ENCODE peak calls at places on chromosomes 6 and 20, in six cellular contexts. I is brain microvascular endothelial cell; G is SK-N-SH; P is ovary; R is tibial artery; L is CD4-positive, CD25-positive, alpha-beta regulatory T cell. C is an unnamed sample.

GRCh38 chr6:38588631-38589366 is 50.9 kb downstream of the BTBD9 start:
- DNase-seq in I (no peak), G (no peak), P (no peak), R (no peak), L (no peak), C (no peak)

GRCh38 chr6:156948807-156949206 is 171.6 kb downstream of the ARID1B start:
- DNase-seq in I (peak), G (no peak), P (no peak), R (no peak), L (no peak), C (no peak)

GRCh38 chr6:64520050-64520449 is 884.4 kb downstream of the PHF3 start:
- DNase-seq in I (peak), G (no peak), P (no peak), R (no peak), L (no peak), C (no peak)

GRCh38 chr20:46631212-46631869 is 19.9 kb downstream of the SLC13A3 start:
- DNase-seq in I (peak), G (no peak), P (no peak), R (no peak), L (no peak), C (no peak)

GRCh38 chr20:45308078-45308778 is at the start of gene MATN4:
- DNase-seq in I (no peak), G (no peak), P (no peak), R (no peak), L (no peak), C (peak)

GRCh38 chr20:47273591-47274235 is 82.8 kb downstream of the ZMYND8 start:
- DNase-seq in I (no peak), G (no peak), P (no peak), R (no peak), L (no peak), C (no peak)

GRCh38 chr20:63095718-63096654 is 89.2 kb upstream of the BHLHE23 start:
- DNase-seq in I (no peak), G (no peak), P (peak), R (no peak), L (no peak), C (no peak)

GRCh38 chr6:75524322-75524972 is 30.8 kb upstream of the FILIP1 start:
- DNase-seq in I (peak), G (no peak), P (no peak), R (no peak), L (no peak), C (no peak)

GRCh38 chr6:41735427-41736206 is at the start of gene TFEB:
- DNase-seq in I (peak), G (peak), P (peak), R (peak), L (peak), C (peak)

GRCh38 chr20:46221271-46221670 is 87.0 kb downstream of the CDH22 start:
- DNase-seq in I (no peak), G (no peak), P (no peak), R (no peak), L (no peak), C (no peak)

GRCh38 chr6:127100510-127101140 is 17.8 kb upstream of the RSPO3 start:
- DNase-seq in I (no peak), G (no peak), P (no peak), R (no peak), L (no peak), C (no peak)

GRCh38 chr20:41279546-41280225 is 37.8 kb downstream of the ZHX3 start:
- DNase-seq in I (no peak), G (no peak), P (no peak), R (no peak), L (no peak), C (no peak)

GRCh38 chr6:138539882-138540281 is 40.6 kb upstream of the NHSL1 start:
- DNase-seq in I (no peak), G (no peak), P (no peak), R (no peak), L (no peak), C (no peak)

GRCh38 chr6:7615611-7616383 is 25.8 kb downstream of the SNRNP48 start:
- DNase-seq in I (peak), G (peak), P (peak), R (no peak), L (peak), C (no peak)

GRCh38 chr6:5626727-5627426 is 365.6 kb downstream of the FARS2 start:
- DNase-seq in I (no peak), G (no peak), P (no peak), R (no peak), L (peak), C (no peak)

GRCh38 chr20:49372095-49372734 is 94.4 kb upstream of the ZNFX1 start:
- DNase-seq in I (no peak), G (no peak), P (no peak), R (no peak), L (no peak), C (no peak)

GRCh38 chr6:100126682-100127484 is 132.9 kb upstream of the MCHR2 start:
- DNase-seq in I (no peak), G (no peak), P (no peak), R (no peak), L (no peak), C (no peak)

GRCh38 chr20:47228654-47229053 is 127.8 kb downstream of the ZMYND8 start:
- DNase-seq in I (no peak), G (no peak), P (no peak), R (no peak), L (no peak), C (no peak)

GRCh38 chr6:161038229-161039003 is 46.8 kb downstream of the MAP3K4 start:
- DNase-seq in I (peak), G (no peak), P (peak), R (no peak), L (no peak), C (no peak)

GRCh38 chr20:41345729-41346067 is 5.1 kb downstream of the LPIN3 start:
- DNase-seq in I (no peak), G (no peak), P (no peak), R (no peak), L (no peak), C (no peak)

GRCh38 chr6:158008894-158009891 is 27.5 kb downstream of the SYNJ2 start:
- DNase-seq in I (no peak), G (peak), P (peak), R (peak), L (peak), C (no peak)
- H3K4me3 ChIP-seq in I (no peak), G (no peak), P (no peak), R (no peak), L (peak), C (no peak)

DNA sequence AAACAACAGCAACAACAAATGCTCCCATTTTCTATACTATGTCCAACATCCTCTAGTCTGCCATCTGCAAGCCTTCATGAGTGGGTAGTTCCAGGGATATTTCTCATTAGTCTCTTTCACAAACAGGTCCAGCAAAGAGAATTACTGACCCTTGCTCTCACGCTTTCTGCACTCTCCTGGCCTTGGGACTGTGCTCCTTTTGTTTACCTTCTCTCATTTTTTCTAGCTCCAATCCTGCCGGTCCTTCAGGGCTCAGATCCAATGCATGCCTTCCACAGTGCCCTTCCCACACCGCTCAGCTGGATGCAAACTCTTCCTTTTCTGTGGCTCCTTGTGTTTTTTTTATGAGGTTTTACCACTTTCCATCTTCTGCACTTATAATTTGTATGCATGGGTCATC is 47.2 kb downstream of the ADTRP start:
- DNase-seq in I (no peak), G (no peak), P (no peak), R (no peak), L (no peak), C (peak)
- H3K27ac ChIP-seq in I (peak), G (no peak), P (no peak), R (peak), L (no peak), C (no peak)

DNA sequence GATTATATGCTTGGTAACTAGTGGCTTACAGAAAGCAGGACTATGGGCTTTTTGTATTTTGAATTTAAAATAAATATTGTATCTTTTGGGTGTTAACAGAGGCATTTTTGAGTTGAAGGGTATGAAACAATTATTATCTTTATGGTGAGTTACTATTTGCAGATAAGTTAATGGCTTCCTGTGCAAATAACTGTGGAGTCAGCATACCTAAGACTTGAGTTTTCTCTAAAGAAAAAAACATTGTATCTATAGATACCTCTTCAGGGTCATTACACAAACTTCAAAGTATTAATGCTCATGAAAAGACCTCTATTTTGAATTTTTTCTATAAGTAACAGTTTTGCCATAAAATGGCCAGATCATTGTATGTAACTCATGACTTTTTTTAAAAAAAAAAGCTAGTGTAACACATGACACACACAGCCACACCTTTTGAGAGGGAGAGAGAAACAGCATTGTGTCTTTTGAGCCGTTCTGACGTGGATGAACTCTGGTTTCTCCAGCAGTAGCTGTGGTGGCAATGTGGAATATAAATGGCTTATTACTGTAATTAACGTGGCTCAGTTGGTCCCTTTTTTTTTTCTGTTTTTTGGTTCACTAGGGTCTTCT is 36.3 kb downstream of the PLEKHG1 start:
- DNase-seq in I (no peak), G (no peak), P (no peak), R (no peak), L (no peak), C (no peak)
- H3K4me3 ChIP-seq in I (no peak), G (no peak), P (no peak), R (no peak), L (peak), C (no peak)

DNA sequence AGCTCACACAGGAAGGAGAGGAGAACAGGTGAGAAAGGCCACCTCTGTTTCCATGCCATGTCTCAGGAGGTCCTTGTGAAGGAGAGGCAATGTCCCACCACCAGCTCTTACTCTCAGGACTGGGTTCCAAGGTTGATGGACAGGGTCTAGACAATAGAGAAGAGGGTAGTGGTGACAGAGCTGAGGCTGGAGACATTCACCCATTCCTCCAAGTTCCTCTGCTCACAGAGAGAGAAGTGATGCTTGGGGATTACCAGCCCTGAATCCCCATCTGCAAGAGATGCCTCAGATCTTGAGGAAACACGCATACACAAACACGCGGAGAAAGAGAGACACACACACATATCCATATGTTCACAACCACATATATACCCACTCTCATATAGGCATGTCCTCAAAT is 15.2 kb upstream of the CD83 start:
- DNase-seq in I (no peak), G (no peak), P (no peak), R (no peak), L (no peak), C (no peak)
- H3K27ac ChIP-seq in I (no peak), G (no peak), P (no peak), R (no peak), L (no peak), C (no peak)

GRCh38 chr20:15792855-15793254 is 780.4 kb downstream of the KIF16B start:
- DNase-seq in I (no peak), G (no peak), P (no peak), R (no peak), L (no peak), C (no peak)

GRCh38 chr20:15784020-15784419 is 789.2 kb downstream of the KIF16B start:
- DNase-seq in I (no peak), G (no peak), P (no peak), R (no peak), L (no peak), C (no peak)

GRCh38 chr20:15789083-15789482 is 784.2 kb downstream of the KIF16B start:
- DNase-seq in I (no peak), G (no peak), P (no peak), R (no peak), L (no peak), C (no peak)
- H3K4me3 ChIP-seq in I (no peak), G (no peak), P (no peak), R (no peak), L (no peak), C (no peak)

GRCh38 chr6:101740631-101741030 is 347.1 kb downstream of the GRIK2 start:
- DNase-seq in I (no peak), G (no peak), P (no peak), R (no peak), L (no peak), C (no peak)
- H3K27ac ChIP-seq in I (no peak), G (no peak), P (no peak), R (no peak), L (no peak), C (no peak)

GRCh38 chr20:50693001-50693400 is 1.7 kb upstream of the RIPOR3 start:
- DNase-seq in I (no peak), G (no peak), P (no peak), R (no peak), L (no peak), C (no peak)

GRCh38 chr20:50690979-50691584 is at the start of gene RIPOR3:
- DNase-seq in I (no peak), G (peak), P (peak), R (peak), L (no peak), C (peak)

GRCh38 chr20:50692553-50692933 is 1.2 kb upstream of the RIPOR3 start:
- DNase-seq in I (no peak), G (no peak), P (no peak), R (no peak), L (no peak), C (no peak)

GRCh38 chr20:50690562-50690978 is 772 bp downstream of the RIPOR3 start:
- DNase-seq in I (no peak), G (no peak), P (no peak), R (no peak), L (no peak), C (no peak)

DNA sequence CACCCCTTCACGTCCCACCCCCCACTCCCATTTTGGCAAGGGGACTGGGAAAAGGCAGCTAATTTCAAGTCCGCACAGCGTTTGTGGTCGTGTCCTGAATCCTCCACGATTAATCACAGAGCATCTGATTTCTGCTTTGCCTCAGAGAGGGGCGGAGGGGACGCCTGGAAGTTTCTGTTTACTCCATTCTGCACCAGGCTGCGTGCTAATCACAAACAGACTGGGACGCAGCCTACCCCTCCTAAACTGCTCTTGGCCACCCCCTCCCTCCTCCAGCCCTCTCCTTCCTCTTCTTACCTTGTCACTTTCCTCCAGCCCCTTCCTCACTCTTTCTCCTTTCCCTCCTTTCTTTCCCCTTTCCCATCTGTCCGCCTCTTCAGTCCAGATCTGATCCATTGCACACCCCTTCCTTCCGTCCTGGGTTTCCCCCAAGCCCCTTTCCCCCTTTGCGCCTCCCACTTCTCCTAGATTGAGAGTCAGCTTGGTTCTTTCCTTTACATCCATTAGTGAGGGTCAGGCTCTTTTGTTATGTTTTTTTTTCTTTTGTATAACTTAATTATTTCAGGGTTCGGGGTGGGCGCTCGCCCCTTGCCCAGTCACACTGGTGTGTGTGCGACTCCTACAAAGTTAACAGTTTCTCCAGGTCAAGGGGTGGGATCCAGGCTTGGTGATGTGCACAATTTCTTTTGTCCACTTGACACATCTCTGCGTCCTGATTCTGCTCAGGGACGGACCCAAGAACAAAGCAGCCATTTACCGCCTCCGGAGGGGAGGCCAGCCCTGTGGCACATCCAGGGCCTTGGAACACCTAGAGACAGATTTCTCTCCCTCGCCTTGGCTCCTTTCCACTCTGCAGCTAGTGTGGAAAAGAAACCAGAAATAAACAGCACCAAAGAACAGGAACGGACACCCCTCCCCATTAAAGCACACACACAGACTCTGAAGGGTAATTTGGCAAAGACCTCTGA is 527 bp upstream of the RIPOR3 start:
- DNase-seq in I (peak), G (peak), P (no peak), R (peak), L (no peak), C (no peak)
- H3K4me3 ChIP-seq in I (peak), G (peak), P (peak), R (peak), L (no peak), C (peak)

GRCh38 chr20:8909596-8909995 is 159.3 kb upstream of the PLCB4 start:
- DNase-seq in I (no peak), G (no peak), P (no peak), R (no peak), L (no peak), C (no peak)

GRCh38 chr20:8918145-8918544 is 150.7 kb upstream of the PLCB4 start:
- DNase-seq in I (no peak), G (no peak), P (no peak), R (no peak), L (no peak), C (no peak)

GRCh38 chr20:8913452-8913851 is 155.4 kb upstream of the PLCB4 start:
- DNase-seq in I (no peak), G (no peak), P (no peak), R (no peak), L (no peak), C (no peak)

GRCh38 chr20:8914421-8914820 is 154.5 kb upstream of the PLCB4 start:
- DNase-seq in I (no peak), G (no peak), P (no peak), R (no peak), L (no peak), C (no peak)

DNA sequence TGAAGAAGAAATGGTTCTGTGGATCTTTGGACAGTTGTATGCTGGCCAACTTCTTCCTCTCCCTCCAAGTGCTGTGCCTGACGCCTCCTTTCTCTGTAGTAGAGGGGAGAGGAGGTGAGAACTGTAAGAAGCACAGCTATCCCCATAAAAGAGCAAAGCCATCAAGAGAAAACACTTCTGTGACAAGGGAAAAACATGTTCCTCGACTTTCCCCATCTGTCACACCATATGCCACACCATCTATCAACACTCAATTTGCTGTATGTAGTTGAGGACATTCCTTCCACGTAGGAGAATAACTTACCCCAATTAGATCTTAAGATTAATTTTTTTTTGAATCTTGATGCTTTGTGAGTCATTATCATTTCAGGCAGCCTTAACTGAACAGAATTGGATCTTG is 156.2 kb upstream of the PLCB4 start:
- DNase-seq in I (no peak), G (no peak), P (no peak), R (no peak), L (no peak), C (no peak)
- H3K27ac ChIP-seq in I (no peak), G (no peak), P (no peak), R (no peak), L (no peak), C (no peak)

DNA sequence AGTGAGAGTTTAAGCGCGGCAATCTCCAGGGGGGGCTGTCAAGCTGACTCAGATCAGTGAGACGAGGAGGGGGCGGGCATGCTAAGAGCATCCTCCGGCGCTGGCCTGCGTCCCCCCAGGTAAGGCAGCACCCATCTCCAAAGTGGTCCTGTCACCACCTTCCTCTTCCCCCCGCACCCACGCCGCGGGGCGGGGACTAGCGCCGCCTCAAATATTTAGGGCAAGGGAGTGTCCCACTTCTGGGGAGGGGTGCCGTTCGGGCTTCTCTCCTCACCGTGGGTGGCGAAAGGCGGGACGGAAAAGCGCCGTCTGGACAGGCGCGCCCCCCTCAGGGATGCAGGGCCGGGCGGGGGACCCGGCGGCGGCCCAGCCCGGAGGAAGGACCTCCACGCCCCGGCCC is 366 bp upstream of the TOX2 start:
- DNase-seq in I (no peak), G (no peak), P (no peak), R (no peak), L (peak), C (no peak)
- H3K4me3 ChIP-seq in I (peak), G (peak), P (peak), R (no peak), L (no peak), C (no peak)

GRCh38 chr20:10953437-10953836 is 279.6 kb upstream of the JAG1 start:
- DNase-seq in I (no peak), G (no peak), P (no peak), R (no peak), L (no peak), C (no peak)
- H3K27ac ChIP-seq in I (no peak), G (no peak), P (no peak), R (no peak), L (no peak), C (no peak)

C was measured in pancreas.